ENCODE peak calls at places on chromosomes 16 and 17, in ten cellular contexts. One of them, this sample, is unnamed.

GRCh38 chr17:58315281-58315711 is 13.3 kb downstream of the TSPOAP1 start:
- DNase-seq in GM19239: no peak
- DNase-seq in activated CD4-positive, alpha-beta T cell treated with anti-CD3 and anti-CD28 coated beads, Interleukin-2, amount 50 U/mL, for 1 hour: no peak
- DNase-seq in amniotic stem cell: no peak
- DNase-seq in AG08396: no peak
- DNase-seq in HS-27A: no peak
- DNase-seq in glutamatergic neuron: peak
- DNase-seq in Daoy: peak
- DNase-seq in SHP77: no peak
- DNase-seq in left ventricle myocardium inferior: no peak
- DNase-seq in this sample: no peak

GRCh38 chr17:560379-560935 is 154.2 kb downstream of the VPS53 start:
- DNase-seq in GM19239: no peak
- DNase-seq in activated CD4-positive, alpha-beta T cell treated with anti-CD3 and anti-CD28 coated beads, Interleukin-2, amount 50 U/mL, for 1 hour: no peak
- DNase-seq in amniotic stem cell: no peak
- DNase-seq in AG08396: no peak
- DNase-seq in HS-27A: no peak
- DNase-seq in glutamatergic neuron: no peak
- DNase-seq in Daoy: no peak
- DNase-seq in SHP77: no peak
- DNase-seq in left ventricle myocardium inferior: no peak
- DNase-seq in this sample: peak

GRCh38 chr17:59859444-59860025 is 33.2 kb downstream of the TUBD1 start:
- DNase-seq in GM19239: no peak
- DNase-seq in activated CD4-positive, alpha-beta T cell treated with anti-CD3 and anti-CD28 coated beads, Interleukin-2, amount 50 U/mL, for 1 hour: no peak
- DNase-seq in amniotic stem cell: peak
- DNase-seq in AG08396: no peak
- DNase-seq in HS-27A: peak
- DNase-seq in glutamatergic neuron: no peak
- DNase-seq in Daoy: peak
- DNase-seq in SHP77: no peak
- DNase-seq in left ventricle myocardium inferior: no peak
- DNase-seq in this sample: no peak

GRCh38 chr17:77738666-77739531 is 219.6 kb upstream of the TNRC6C start:
- DNase-seq in GM19239: no peak
- DNase-seq in activated CD4-positive, alpha-beta T cell treated with anti-CD3 and anti-CD28 coated beads, Interleukin-2, amount 50 U/mL, for 1 hour: no peak
- DNase-seq in amniotic stem cell: no peak
- DNase-seq in AG08396: no peak
- DNase-seq in HS-27A: no peak
- DNase-seq in glutamatergic neuron: no peak
- DNase-seq in Daoy: peak
- DNase-seq in SHP77: peak
- DNase-seq in left ventricle myocardium inferior: peak
- DNase-seq in this sample: no peak

GRCh38 chr17:59627770-59628171 is 8.1 kb downstream of the CLTC start:
- DNase-seq in GM19239: no peak
- DNase-seq in activated CD4-positive, alpha-beta T cell treated with anti-CD3 and anti-CD28 coated beads, Interleukin-2, amount 50 U/mL, for 1 hour: no peak
- DNase-seq in amniotic stem cell: no peak
- DNase-seq in AG08396: no peak
- DNase-seq in HS-27A: no peak
- DNase-seq in glutamatergic neuron: no peak
- DNase-seq in Daoy: no peak
- DNase-seq in SHP77: no peak
- DNase-seq in left ventricle myocardium inferior: no peak
- DNase-seq in this sample: no peak

GRCh38 chr17:27506348-27507218 is 50.3 kb downstream of the KSR1 start:
- DNase-seq in GM19239: no peak
- DNase-seq in activated CD4-positive, alpha-beta T cell treated with anti-CD3 and anti-CD28 coated beads, Interleukin-2, amount 50 U/mL, for 1 hour: no peak
- DNase-seq in amniotic stem cell: no peak
- DNase-seq in AG08396: no peak
- DNase-seq in HS-27A: no peak
- DNase-seq in glutamatergic neuron: no peak
- DNase-seq in Daoy: peak
- DNase-seq in SHP77: no peak
- DNase-seq in left ventricle myocardium inferior: no peak
- DNase-seq in this sample: peak

GRCh38 chr17:69733171-69734014 is 318.9 kb downstream of the MAP2K6 start:
- DNase-seq in GM19239: no peak
- DNase-seq in activated CD4-positive, alpha-beta T cell treated with anti-CD3 and anti-CD28 coated beads, Interleukin-2, amount 50 U/mL, for 1 hour: no peak
- DNase-seq in amniotic stem cell: peak
- DNase-seq in AG08396: peak
- DNase-seq in HS-27A: peak
- DNase-seq in glutamatergic neuron: no peak
- DNase-seq in Daoy: peak
- DNase-seq in SHP77: no peak
- DNase-seq in left ventricle myocardium inferior: peak
- DNase-seq in this sample: no peak

GRCh38 chr17:42291136-42291535 is 2.8 kb downstream of the STAT5A start:
- DNase-seq in GM19239: no peak
- DNase-seq in activated CD4-positive, alpha-beta T cell treated with anti-CD3 and anti-CD28 coated beads, Interleukin-2, amount 50 U/mL, for 1 hour: no peak
- DNase-seq in amniotic stem cell: no peak
- DNase-seq in AG08396: no peak
- DNase-seq in HS-27A: no peak
- DNase-seq in glutamatergic neuron: no peak
- DNase-seq in Daoy: no peak
- DNase-seq in SHP77: no peak
- DNase-seq in left ventricle myocardium inferior: no peak
- DNase-seq in this sample: no peak

GRCh38 chr16:9012848-9013507 is 49.3 kb upstream of the USP7 start:
- DNase-seq in GM19239: no peak
- DNase-seq in activated CD4-positive, alpha-beta T cell treated with anti-CD3 and anti-CD28 coated beads, Interleukin-2, amount 50 U/mL, for 1 hour: no peak
- DNase-seq in amniotic stem cell: no peak
- DNase-seq in AG08396: peak
- DNase-seq in HS-27A: no peak
- DNase-seq in glutamatergic neuron: peak
- DNase-seq in Daoy: no peak
- DNase-seq in SHP77: no peak
- DNase-seq in left ventricle myocardium inferior: no peak
- DNase-seq in this sample: peak

GRCh38 chr17:80513892-80514291 is 30.7 kb upstream of the RPTOR start:
- DNase-seq in GM19239: no peak
- DNase-seq in activated CD4-positive, alpha-beta T cell treated with anti-CD3 and anti-CD28 coated beads, Interleukin-2, amount 50 U/mL, for 1 hour: no peak
- DNase-seq in amniotic stem cell: peak
- DNase-seq in AG08396: peak
- DNase-seq in HS-27A: no peak
- DNase-seq in glutamatergic neuron: no peak
- DNase-seq in Daoy: peak
- DNase-seq in SHP77: no peak
- DNase-seq in left ventricle myocardium inferior: no peak
- DNase-seq in this sample: no peak

GRCh38 chr16:55842369-55843104 is 9.6 kb upstream of the CES1 start:
- DNase-seq in GM19239: peak
- DNase-seq in activated CD4-positive, alpha-beta T cell treated with anti-CD3 and anti-CD28 coated beads, Interleukin-2, amount 50 U/mL, for 1 hour: no peak
- DNase-seq in amniotic stem cell: peak
- DNase-seq in AG08396: peak
- DNase-seq in HS-27A: peak
- DNase-seq in glutamatergic neuron: no peak
- DNase-seq in Daoy: peak
- DNase-seq in SHP77: peak
- DNase-seq in left ventricle myocardium inferior: no peak
- DNase-seq in this sample: peak

GRCh38 chr16:24208710-24209109 is 47.4 kb upstream of the CACNG3 start:
- DNase-seq in GM19239: no peak
- DNase-seq in activated CD4-positive, alpha-beta T cell treated with anti-CD3 and anti-CD28 coated beads, Interleukin-2, amount 50 U/mL, for 1 hour: no peak
- DNase-seq in amniotic stem cell: no peak
- DNase-seq in AG08396: no peak
- DNase-seq in HS-27A: no peak
- DNase-seq in glutamatergic neuron: peak
- DNase-seq in Daoy: no peak
- DNase-seq in SHP77: no peak
- DNase-seq in left ventricle myocardium inferior: no peak
- DNase-seq in this sample: no peak